ENCODE peak calls at places on chromosomes 11 and 22, in five cellular contexts. W, P, Y, L and E are unnamed samples.
A peak's percentile ranks its signal among the peaks of the same experiment; 100 is the strongest.

GRCh38 chr22:38811241-38811640 is 17.3 kb upstream of the DNAL4 start:
- DNase-seq in P (no peak), W (no peak), L (no peak), Y (no peak), E (no peak)

GRCh38 chr11:119704849-119705248 is 24.2 kb downstream of the NECTIN1 start:
- DNase-seq in P (no peak), L (no peak), W (no peak), Y (no peak), E (no peak)

GRCh38 chr11:33158596-33158995 is 2.7 kb downstream of the CSTF3 start:
- DNase-seq in L (no peak), W (no peak), Y (no peak), P (no peak), E (no peak)

GRCh38 chr11:1953489-1954284 is 6.6 kb downstream of the MRPL23 start:
- DNase-seq in W (peak; percentile 31), P (no peak), Y (peak; percentile 60), L (no peak), E (no peak)

GRCh38 chr11:60781286-60782044 is 3.7 kb upstream of the MS4A10 start:
- DNase-seq in Y (no peak), L (no peak), P (no peak), W (no peak), E (no peak)

GRCh38 chr11:124891390-124891861 is 6.2 kb downstream of the ROBO4 start:
- DNase-seq in P (no peak), Y (peak; percentile 68), L (peak; percentile 15), W (no peak), E (no peak)

GRCh38 chr11:19730373-19730772 is 17.7 kb downstream of the NAV2 start:
- DNase-seq in Y (peak; percentile 92), L (no peak), W (no peak), P (no peak), E (no peak)

GRCh38 chr11:132898676-132899075 is 633.6 kb downstream of the OPCML start:
- DNase-seq in W (no peak), Y (no peak), P (no peak), L (no peak), E (no peak)

GRCh38 chr11:134949121-134949591 is 537.1 kb upstream of the B3GAT1 start:
- DNase-seq in P (no peak), L (no peak), W (no peak), Y (peak; percentile 90), E (no peak)

GRCh38 chr22:35432226-35432905 is 32.4 kb downstream of the MCM5 start:
- DNase-seq in P (no peak), Y (no peak), W (no peak), L (no peak), E (no peak)

GRCh38 chr11:123083623-123084029 is 21.7 kb upstream of the HSPA8 start:
- DNase-seq in W (peak; percentile 79), L (peak; percentile 93), P (no peak), Y (peak; percentile 82), E (peak; percentile 82)

GRCh38 chr11:9137293-9138132 is 46.1 kb upstream of the SCUBE2 start:
- DNase-seq in P (peak; percentile 54), Y (peak; percentile 83), L (peak; percentile 84), W (peak; percentile 84), E (peak; percentile 80)

GRCh38 chr11:2202071-2202899 is 30.7 kb upstream of the TH start:
- DNase-seq in P (no peak), Y (no peak), W (peak; percentile 64), L (peak; percentile 85), E (peak; percentile 68)

GRCh38 chr11:63911440-63911839 is 5.5 kb downstream of the RCOR2 start:
- DNase-seq in W (no peak), P (no peak), Y (no peak), L (no peak), E (no peak)

GRCh38 chr11:125224391-125225015 is 60.0 kb downstream of the PKNOX2 start:
- DNase-seq in P (no peak), L (peak; percentile 23), W (peak; percentile 47), Y (no peak), E (no peak)

GRCh38 chr11:7473702-7474101 is 11.6 kb upstream of the OLFML1 start:
- DNase-seq in P (no peak), Y (no peak), L (no peak), W (no peak), E (no peak)

GRCh38 chr11:44559207-44559943 is 6.1 kb upstream of the CD82 start:
- DNase-seq in P (peak; percentile 40), L (no peak), Y (no peak), W (no peak), E (no peak)

GRCh38 chr11:69080361-69080973 is 31.7 kb downstream of the TPCN2 start:
- DNase-seq in P (no peak), L (no peak), Y (no peak), W (no peak), E (no peak)

GRCh38 chr22:45318558-45319318 is 9.0 kb downstream of the FAM118A start:
- DNase-seq in P (no peak), W (no peak), Y (no peak), L (no peak), E (no peak)

GRCh38 chr11:122756417-122756816 is 81.9 kb upstream of the CRTAM start:
- DNase-seq in W (no peak), Y (no peak), P (peak; percentile 47), L (no peak), E (no peak)

GRCh38 chr11:2944953-2945756 is 15.9 kb upstream of the PHLDA2 start:
- DNase-seq in L (peak; percentile 87), P (no peak), Y (peak; percentile 95), W (peak; percentile 75), E (peak; percentile 90)

GRCh38 chr22:37121887-37122591 is 12.5 kb upstream of the TMPRSS6 start:
- DNase-seq in L (peak; percentile 41), W (no peak), P (peak; percentile 76), Y (no peak), E (no peak)

GRCh38 chr11:116529210-116529609 is 243.6 kb downstream of the BUD13 start:
- DNase-seq in L (no peak), P (no peak), Y (no peak), W (no peak), E (no peak)

GRCh38 chr11:3865388-3866193 is 10.1 kb downstream of the STIM1 start:
- DNase-seq in L (no peak), W (no peak), P (no peak), Y (no peak), E (no peak)

GRCh38 chr11:117045196-117045595 is 53.0 kb downstream of the SIK3 start:
- DNase-seq in W (no peak), P (no peak), L (peak; percentile 69), Y (no peak), E (no peak)

GRCh38 chr22:36873614-36874308 is 13.0 kb downstream of the NCF4 start:
- DNase-seq in W (peak; percentile 40), Y (no peak), P (peak; percentile 92), L (no peak), E (peak; percentile 62)

DNA sequence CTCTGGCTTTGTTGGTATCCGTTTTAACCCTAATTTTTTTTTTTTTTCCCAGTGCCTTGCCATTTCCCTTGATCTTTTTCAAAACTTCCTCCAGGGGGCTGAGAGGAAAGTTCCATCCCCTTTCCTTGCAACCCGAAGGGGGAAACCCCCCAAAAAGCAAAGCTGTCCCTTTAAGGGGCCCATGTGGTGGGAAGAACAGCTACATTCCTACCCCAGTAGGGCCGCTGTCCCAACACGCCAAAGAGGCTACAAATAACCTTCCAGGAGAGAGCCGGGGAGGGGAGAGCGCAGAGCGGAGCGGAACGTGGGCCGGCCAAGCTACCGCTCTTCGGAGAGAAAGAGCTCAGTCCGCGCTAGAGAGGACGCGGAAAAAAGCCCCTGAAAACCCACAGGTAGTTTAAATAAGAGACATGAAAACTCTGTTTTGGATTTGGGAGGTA is 1.7 kb downstream of the LRP4 start:
- DNase-seq in Y (no peak), P (no peak), W (peak; percentile 47), L (peak; percentile 62), E (no peak)
- H3K4me1 ChIP-seq in Y (peaks cover 34% of the 10 kb centered on the region), P (peaks cover 11% of the 10 kb centered on the region), W (peaks cover 33% of the 10 kb centered on the region), L (no peaks in the 10 kb centered on the region), E (peaks cover 4% of the 10 kb centered on the region)

DNA sequence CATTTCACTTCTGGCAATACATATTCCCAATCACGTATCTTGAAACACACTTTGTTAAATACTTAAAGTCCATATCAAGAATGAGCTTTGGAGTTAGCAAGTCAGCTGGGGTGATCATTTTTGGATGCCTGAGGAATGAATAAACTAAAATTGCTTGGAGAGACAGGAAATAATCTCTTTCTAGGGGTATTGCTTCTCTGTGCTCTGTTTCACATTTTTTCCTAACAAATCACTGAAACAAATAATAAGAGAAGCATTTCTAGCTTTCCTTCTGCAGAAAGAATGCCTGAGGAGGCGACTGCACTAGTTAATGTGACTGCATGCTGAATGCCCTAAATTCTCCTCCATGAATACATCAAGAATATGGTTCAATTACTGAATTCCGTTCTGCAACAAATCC is 541.4 kb upstream of the CCDC90B start:
- DNase-seq in Y (no peak), L (no peak), W (no peak), P (no peak), E (no peak)
- H3K27ac ChIP-seq in Y (no peak overlapping the region), L (no peak overlapping the region), W (no peak overlapping the region), P (no peak overlapping the region), E (no peak overlapping the region)

GRCh38 chr11:36688132-36688531 is 90.1 kb upstream of the RAG2 start:
- DNase-seq in Y (no peak), P (no peak), W (no peak), L (no peak), E (no peak)

GRCh38 chr11:36689442-36689841 is 91.4 kb upstream of the RAG2 start:
- DNase-seq in P (no peak), L (no peak), Y (no peak), W (no peak), E (no peak)

GRCh38 chr11:36693139-36693845 is 95.3 kb upstream of the RAG2 start:
- DNase-seq in W (no peak), L (no peak), Y (no peak), P (no peak), E (no peak)

GRCh38 chr11:36684840-36685800 is 87.1 kb upstream of the RAG2 start:
- DNase-seq in W (no peak), L (no peak), Y (no peak), P (peak; percentile 60), E (no peak)

GRCh38 chr11:36688892-36689291 is 90.9 kb upstream of the RAG2 start:
- DNase-seq in Y (no peak), W (no peak), L (no peak), P (no peak), E (no peak)
- H3K4me3 ChIP-seq in Y (no peak overlapping the region), W (no peak overlapping the region), L (no peak overlapping the region), P (no peak overlapping the region), E (no peak overlapping the region)

GRCh38 chr22:31241936-31242335 is 29.8 kb downstream of the LIMK2 start:
- DNase-seq in Y (no peak), P (no peak), L (no peak), W (no peak), E (no peak)
- H3K4me1 ChIP-seq in Y (peaks cover 17% of the 10 kb centered on the region), P (peaks cover 19% of the 10 kb centered on the region), L (no peaks in the 10 kb centered on the region), W (peaks cover 31% of the 10 kb centered on the region), E (no peaks in the 10 kb centered on the region)